ENCODE peak calls at places on chromosome 16, in six cellular contexts. R, E, H, M, K and U are unnamed samples.

GRCh38 chr16:24729967-24730815 is 740 bp downstream of the TNRC6A start:
- DNase-seq in R (peak; percentile 39), E (peak; percentile 9), H (peak; percentile 52), M (peak; percentile 19), K (no peak), U (peak; percentile 32)

GRCh38 chr16:59907671-59908070 is 1173.6 kb upstream of the GOT2 start:
- DNase-seq in R (no peak), E (no peak), H (no peak), M (no peak), K (no peak), U (no peak)

GRCh38 chr16:5505093-5505887 is 407.7 kb upstream of the EEF2KMT start:
- DNase-seq in R (no peak), E (no peak), H (no peak), M (no peak), K (no peak), U (no peak)

GRCh38 chr16:20844054-20844453 is 37.7 kb downstream of the REXO5 start:
- DNase-seq in R (no peak), E (no peak), H (no peak), M (peak; percentile 30), K (no peak), U (no peak)

GRCh38 chr16:19644877-19645276 is 73.2 kb downstream of the KNOP1 start:
- DNase-seq in R (no peak), E (no peak), H (peak; percentile 29), M (peak; percentile 70), K (no peak), U (peak; percentile 56)

GRCh38 chr16:11743308-11744074 is 834 bp upstream of the TXNDC11 start:
- DNase-seq in R (peak; percentile 76), E (peak; percentile 52), H (peak; percentile 44), M (peak; percentile 91), K (no peak), U (peak; percentile 86)

GRCh38 chr16:64969221-64969620 is 152.6 kb downstream of the CDH11 start:
- DNase-seq in R (no peak), E (peak; percentile 64), H (no peak), M (peak; percentile 86), K (no peak), U (peak; percentile 26)

GRCh38 chr16:27849621-27850020 is 213.9 kb downstream of the GSG1L start:
- DNase-seq in R (no peak), E (no peak), H (no peak), M (no peak), K (no peak), U (no peak)

GRCh38 chr16:19245326-19245925 is 40.1 kb upstream of the CLEC19A start:
- DNase-seq in R (no peak), E (no peak), H (peak; percentile 54), M (no peak), K (no peak), U (no peak)

GRCh38 chr16:2022723-2023097 is 3.1 kb downstream of the NPW start:
- DNase-seq in R (no peak), E (peak; percentile 23), H (peak; percentile 69), M (peak; percentile 46), K (no peak), U (peak; percentile 41)

GRCh38 chr16:49458221-49458620 is 84.6 kb downstream of the C16orf78 start:
- DNase-seq in R (peak; percentile 16), E (no peak), H (no peak), M (no peak), K (no peak), U (no peak)

GRCh38 chr16:77833906-77834599 is 45.7 kb downstream of the VAT1L start:
- DNase-seq in R (no peak), E (peak; percentile 81), H (no peak), M (peak; percentile 77), K (peak; percentile 57), U (peak; percentile 32)

GRCh38 chr16:50602531-50603205 is 54.5 kb downstream of the NKD1 start:
- DNase-seq in R (no peak), E (no peak), H (no peak), M (no peak), K (no peak), U (no peak)

GRCh38 chr16:19175492-19176262 is 7.6 kb downstream of the SYT17 start:
- DNase-seq in R (no peak), E (no peak), H (no peak), M (peak; percentile 44), K (peak; percentile 11), U (peak; percentile 35)

GRCh38 chr16:58814348-58814801 is 80.3 kb upstream of the GOT2 start:
- DNase-seq in R (no peak), E (peak; percentile 12), H (peak; percentile 78), M (peak; percentile 67), K (no peak), U (peak; percentile 29)

GRCh38 chr16:69709456-69710084 is 16.8 kb downstream of the NQO1 start:
- DNase-seq in R (no peak), E (peak; percentile 29), H (peak; percentile 75), M (peak; percentile 81), K (no peak), U (peak; percentile 83)

GRCh38 chr16:19168173-19169080 is at the start of gene SYT17:
- DNase-seq in R (peak; percentile 39), E (no peak), H (peak; percentile 68), M (no peak), K (no peak), U (no peak)

DNA sequence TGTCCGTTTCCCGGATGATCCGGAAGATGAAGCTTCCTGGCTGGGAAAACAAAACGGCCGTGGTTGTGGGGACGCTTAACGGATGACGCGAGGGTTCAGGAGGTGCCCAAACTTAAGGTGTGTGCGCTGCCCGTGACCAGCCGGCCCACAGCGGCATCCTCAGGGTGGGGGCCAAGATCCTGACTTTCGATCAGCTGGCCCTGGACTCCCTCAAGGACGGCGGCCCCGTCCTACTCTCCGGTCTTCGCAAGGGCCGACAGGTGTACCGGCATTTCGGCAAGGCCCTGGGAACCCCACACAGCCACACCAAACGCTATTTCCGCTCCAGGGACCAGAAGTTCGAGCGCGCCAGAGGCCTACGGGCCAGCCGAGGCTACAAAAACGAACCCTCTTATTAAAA is 1.1 kb upstream of the C16orf90 start:
- DNase-seq in R (peak; percentile 13), E (no peak), H (no peak), M (no peak), K (no peak), U (no peak)
- H3K4me3 ChIP-seq in R (no peak overlapping the region), E (no peak overlapping the region), H (no peak overlapping the region), M (no peak overlapping the region), K (no peak overlapping the region), U (no peak overlapping the region)

DNA sequence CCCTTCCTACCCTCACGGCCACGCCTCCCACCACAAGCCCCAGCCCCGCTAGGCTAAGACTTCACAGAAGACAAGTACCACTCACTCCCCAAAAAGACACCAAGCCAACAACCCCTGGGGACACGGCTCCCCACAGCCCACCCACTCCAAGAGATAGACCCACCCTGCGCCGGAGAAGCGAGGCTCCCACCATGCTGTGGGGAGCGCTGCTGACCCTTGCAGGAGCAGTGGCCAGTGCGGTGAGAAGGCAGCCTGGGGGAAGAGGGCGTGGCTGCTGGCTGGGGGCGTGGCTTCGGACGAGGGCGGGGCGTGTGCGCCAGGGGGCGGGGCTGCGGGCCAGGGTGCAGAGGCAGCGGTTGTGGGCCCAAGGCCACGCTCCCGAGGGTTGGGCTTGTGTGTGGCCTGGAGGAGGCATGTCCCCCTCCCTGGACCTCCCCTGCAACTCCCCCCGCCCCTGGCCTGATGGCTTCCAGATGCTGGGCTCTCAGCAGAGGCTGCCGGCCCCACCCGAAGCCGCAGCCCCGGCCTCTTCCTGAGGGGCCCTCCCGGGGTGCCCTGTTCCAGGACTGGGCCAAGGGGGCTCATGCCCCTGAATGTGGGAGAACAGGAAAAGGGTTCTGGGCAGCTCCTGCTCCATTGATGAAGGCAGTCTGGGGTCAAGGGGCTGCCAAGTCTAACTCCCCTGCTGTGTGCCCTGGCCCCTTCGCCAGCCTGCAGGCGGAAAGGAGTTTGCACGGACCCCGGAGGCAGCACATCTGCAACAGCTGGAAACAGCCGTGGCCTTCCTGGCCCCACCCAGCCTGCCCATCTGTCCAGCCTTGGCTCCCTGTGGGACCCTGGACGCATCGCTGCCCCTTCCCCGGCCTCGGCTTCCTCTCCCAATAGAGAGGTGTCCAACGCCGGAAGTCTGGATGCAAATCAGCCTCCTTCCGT is 9.1 kb downstream of the TFAP4 start:
- DNase-seq in R (peak; percentile 71), E (peak; percentile 22), H (peak; percentile 86), M (peak; percentile 89), K (peak; percentile 64), U (peak; percentile 96)
- TF ChIP-seq CTCF in R (no peak), E (no peak), H (no peak), M (no peak), K (no peak), U (peak; percentile 2)

DNA sequence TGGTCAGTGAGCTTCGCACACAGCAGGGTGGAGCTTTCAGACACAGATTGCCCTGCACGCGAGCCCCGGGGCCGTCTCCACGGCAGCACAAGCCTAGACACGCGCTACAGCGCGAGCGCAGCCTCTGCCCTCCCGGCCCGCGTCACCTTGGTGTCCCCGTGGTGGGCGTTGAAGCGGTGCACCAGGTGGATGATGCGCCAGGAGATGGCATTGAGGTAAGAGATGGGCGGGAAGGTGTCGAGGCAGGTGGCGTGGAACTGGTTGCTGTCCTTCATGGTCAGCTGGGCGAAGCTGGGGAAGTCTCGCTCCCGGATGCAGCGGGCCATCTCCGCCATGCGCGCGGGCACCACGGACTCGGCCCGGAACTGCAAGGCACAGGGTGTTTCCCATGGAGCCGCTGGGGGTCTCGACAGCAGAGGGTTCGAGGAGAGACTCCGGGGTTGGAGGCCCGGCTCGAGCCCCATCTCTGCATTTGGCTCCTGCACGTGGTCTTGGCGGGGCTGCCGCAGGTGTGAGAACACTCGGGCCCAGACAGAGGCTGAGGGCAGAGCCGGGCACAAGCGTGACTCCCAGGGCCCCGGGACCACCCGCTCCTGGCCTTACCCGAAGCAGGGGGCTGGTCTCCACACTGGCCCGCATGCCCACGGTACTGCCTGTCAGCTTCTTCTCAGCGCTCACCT is 4.3 kb upstream of the CYBA start:
- DNase-seq in R (no peak), E (no peak), H (no peak), M (no peak), K (no peak), U (no peak)
- H3K4me3 ChIP-seq in R (no peak overlapping the region), E (no peak overlapping the region), H (no peak overlapping the region), M (no peak overlapping the region), K (no peak overlapping the region), U (no peak overlapping the region)

GRCh38 chr16:30113031-30113710 is at the start of gene GDPD3:
- DNase-seq in R (peak; percentile 57), E (no peak), H (peak; percentile 66), M (peak; percentile 39), K (no peak), U (peak; percentile 33)
- TF ChIP-seq CTCF in R (no peak), E (no peak), H (no peak), M (no peak), K (no peak), U (no peak)

DNA sequence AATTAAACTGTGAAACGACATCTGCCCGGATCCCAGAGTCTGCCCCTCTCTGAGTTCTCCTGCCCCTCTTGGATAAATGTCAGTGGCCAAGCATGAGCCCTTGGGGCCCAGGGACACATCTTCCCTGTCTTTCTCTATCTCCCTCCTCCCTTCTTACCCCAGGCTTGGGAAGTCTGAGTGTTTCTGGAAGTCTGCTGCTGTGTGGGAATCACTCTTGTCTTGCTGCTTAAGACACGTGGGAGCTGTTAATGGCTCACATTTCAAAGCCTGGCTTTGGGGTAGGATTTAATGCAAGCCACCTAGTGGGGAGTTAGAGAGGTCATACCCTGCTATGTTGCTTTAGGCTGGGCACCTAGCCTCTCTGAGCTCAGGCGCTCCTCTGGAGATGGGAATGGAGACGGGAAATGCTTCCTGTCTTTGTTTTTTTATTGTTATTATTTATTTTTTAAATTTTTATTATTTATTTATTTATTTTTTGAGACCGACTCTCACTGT is 218.5 kb upstream of the CIBAR2 start:
- DNase-seq in R (no peak), E (peak; percentile 72), H (peak; percentile 78), M (peak; percentile 91), K (peak; percentile 81), U (peak; percentile 87)
- H3K4me3 ChIP-seq in R (no peak overlapping the region), E (no peak overlapping the region), H (no peak overlapping the region), M (no peak overlapping the region), K (no peak overlapping the region), U (no peak overlapping the region)